ENCODE peak calls at places on chromosome 17, in six cellular contexts. B, Q, S, T, G and I are unnamed samples. For H3K4me1 and H3K9me3, the result is how much of the 10 kb centered on the place peaks cover.

GRCh38 chr17:81294512-81295030 is 536 bp downstream of the SLC38A10 start:
- DNase-seq in B (peak), Q (peak), S (peak), T (peak), G (peak), I (no peak)

GRCh38 chr17:48597775-48598631 is 4.4 kb upstream of the HOXB5 start:
- DNase-seq in B (no peak), Q (no peak), S (no peak), T (peak), G (no peak), I (no peak)

GRCh38 chr17:52536466-52536865 is 378.0 kb upstream of the CA10 start:
- DNase-seq in B (no peak), Q (no peak), S (no peak), T (no peak), G (no peak), I (no peak)

GRCh38 chr17:7445011-7445927 is at the start of gene CHRNB1:
- DNase-seq in B (peak), Q (peak), S (peak), T (peak), G (peak), I (no peak)

GRCh38 chr17:56737741-56738161 is 96.0 kb downstream of the C17orf67 start:
- DNase-seq in B (no peak), Q (no peak), S (no peak), T (no peak), G (no peak), I (no peak)

GRCh38 chr17:31690118-31690517 is 168.9 kb downstream of the COPRS start:
- DNase-seq in B (no peak), Q (no peak), S (no peak), T (no peak), G (no peak), I (no peak)

GRCh38 chr17:72126575-72127486 is 6.0 kb downstream of the SOX9 start:
- DNase-seq in B (no peak), Q (no peak), S (peak), T (no peak), G (no peak), I (no peak)

GRCh38 chr17:42937712-42938596 is 26.3 kb downstream of the AARSD1 start:
- DNase-seq in B (no peak), Q (peak), S (peak), T (no peak), G (no peak), I (no peak)

GRCh38 chr17:77307479-77308198 is 166.9 kb downstream of the SEC14L1 start:
- DNase-seq in B (no peak), Q (no peak), S (no peak), T (no peak), G (no peak), I (no peak)

GRCh38 chr17:32875904-32876413 is 965 bp downstream of the MYO1D start:
- DNase-seq in B (no peak), Q (no peak), S (no peak), T (no peak), G (no peak), I (no peak)

DNA sequence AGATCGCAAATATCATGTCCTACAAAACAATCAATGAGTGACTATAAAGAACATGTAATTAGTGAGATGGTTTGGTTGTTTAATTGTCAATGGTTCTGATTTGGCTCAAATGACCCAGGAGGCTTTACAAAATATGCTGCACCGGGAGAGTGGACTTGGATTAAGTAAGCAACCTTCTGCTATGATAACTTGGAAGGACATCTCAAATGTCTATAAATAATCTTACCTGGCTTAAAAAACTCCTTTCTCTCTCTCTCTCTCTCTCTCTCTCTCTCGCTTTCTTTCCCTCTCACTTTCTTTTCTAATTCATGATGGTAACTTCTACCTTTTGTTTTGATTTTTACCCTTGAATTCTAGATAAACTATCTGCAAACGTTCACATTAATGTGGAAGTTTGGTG is 14.2 kb downstream of the KCNJ2 start:
- DNase-seq in B (no peak), Q (no peak), S (no peak), T (no peak), G (no peak), I (no peak)
- H3K4me1 ChIP-seq in B (under half), Q (under half), S (under half), T (under half), G (under half), I (under half)

GRCh38 chr17:63285566-63285965 is 160.5 kb downstream of the CYB561 start:
- DNase-seq in B (no peak), Q (no peak), S (no peak), T (no peak), G (no peak), I (no peak)

GRCh38 chr17:63282455-63282854 is 163.7 kb downstream of the CYB561 start:
- DNase-seq in B (no peak), Q (no peak), S (no peak), T (no peak), G (no peak), I (no peak)

GRCh38 chr17:63289931-63290330 is 156.2 kb downstream of the CYB561 start:
- DNase-seq in B (no peak), Q (no peak), S (no peak), T (no peak), G (no peak), I (no peak)

GRCh38 chr17:63290784-63291183 is 155.3 kb downstream of the CYB561 start:
- DNase-seq in B (no peak), Q (no peak), S (no peak), T (no peak), G (no peak), I (no peak)

GRCh38 chr17:63286254-63286653 is 159.9 kb downstream of the CYB561 start:
- DNase-seq in B (no peak), Q (no peak), S (no peak), T (no peak), G (no peak), I (no peak)
- H3K9me3 ChIP-seq in B (under half), Q (under half), S (under half), T (under half), G (under half), I (under half)

DNA sequence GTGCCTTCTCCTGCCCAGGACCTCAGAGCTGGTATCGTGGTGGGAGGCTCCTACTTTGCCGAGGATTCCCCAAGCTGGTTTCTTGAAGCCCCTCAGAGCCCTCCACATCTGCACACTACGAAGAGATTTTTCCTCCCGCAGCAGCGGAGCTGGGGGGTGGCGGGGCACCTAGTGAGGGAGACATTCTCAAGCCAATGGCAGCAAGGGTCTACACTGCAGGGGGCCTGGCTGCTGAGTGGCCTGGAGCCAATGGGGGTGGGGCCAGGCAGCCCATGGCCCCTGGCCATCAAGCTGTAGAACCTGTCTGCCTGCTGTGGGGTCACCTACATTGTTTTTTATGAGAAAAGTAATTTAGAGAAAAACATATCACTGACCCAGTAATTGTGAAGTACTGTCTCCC is 5.0 kb downstream of the SLC26A11 start:
- DNase-seq in B (no peak), Q (no peak), S (no peak), T (no peak), G (no peak), I (no peak)
- H3K4me1 ChIP-seq in B (under half), Q (under half), S (under half), T (under half), G (under half), I (under half)

GRCh38 chr17:75634376-75634740 is 1.1 kb downstream of the SMIM5 start:
- DNase-seq in B (no peak), Q (no peak), S (no peak), T (peak), G (no peak), I (no peak)
- H3K9me3 ChIP-seq in B (under half), Q (under half), S (under half), T (under half), G (under half), I (under half)

DNA sequence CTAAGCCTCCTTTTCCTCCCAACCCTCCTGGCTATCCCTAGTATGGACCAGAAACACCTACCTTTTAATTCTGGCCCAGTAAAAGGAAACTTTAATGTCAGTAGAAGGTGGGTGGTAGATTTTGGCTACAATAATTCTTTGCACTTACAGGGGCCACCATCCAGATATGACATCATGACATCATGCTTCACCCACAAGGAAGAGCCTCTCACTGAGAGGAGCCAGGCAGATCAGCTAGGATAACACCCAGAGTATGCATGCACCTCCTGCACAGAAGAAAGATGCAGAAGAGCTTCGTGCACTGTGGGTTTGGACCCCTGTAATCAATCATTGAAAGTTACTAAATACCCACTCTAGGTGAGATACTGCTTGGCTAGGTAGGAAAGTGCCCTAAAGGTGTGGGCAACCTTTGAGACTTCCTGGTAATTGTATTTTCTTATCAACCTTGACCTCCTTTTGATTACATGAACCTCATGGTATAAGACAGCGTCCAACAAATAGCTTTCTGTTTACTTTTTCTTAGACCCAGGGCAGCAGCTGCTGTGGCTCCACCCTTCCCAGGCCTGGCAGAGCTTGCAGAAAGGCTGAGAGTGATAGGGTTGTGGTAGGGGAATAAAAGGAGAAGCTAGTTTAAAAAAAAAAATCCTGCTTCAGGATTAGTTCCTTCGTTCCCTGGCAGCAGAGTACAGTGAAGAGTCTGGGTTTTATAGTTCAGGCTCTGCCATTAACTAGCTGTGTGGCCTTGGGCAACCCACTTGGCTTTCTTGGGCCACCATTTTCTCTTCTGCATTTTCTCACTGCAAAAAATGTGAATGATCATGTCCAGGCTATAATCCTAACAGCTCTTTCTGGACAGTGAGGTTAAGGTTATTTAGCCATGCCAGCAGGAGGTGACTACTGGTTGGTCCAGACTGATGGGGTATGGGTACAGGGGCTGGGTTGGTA is 6.2 kb downstream of the MAP3K14 start:
- DNase-seq in B (no peak), Q (no peak), S (no peak), T (peak), G (no peak), I (no peak)
- H3K4me1 ChIP-seq in B (half or more), Q (half or more), S (half or more), T (half or more), G (half or more), I (half or more)

GRCh38 chr17:75596320-75597087 is 8.9 kb downstream of the MYO15B start:
- DNase-seq in B (no peak), Q (no peak), S (no peak), T (no peak), G (no peak), I (no peak)
- H3K9me3 ChIP-seq in B (under half), Q (under half), S (under half), T (under half), G (under half), I (under half)

DNA sequence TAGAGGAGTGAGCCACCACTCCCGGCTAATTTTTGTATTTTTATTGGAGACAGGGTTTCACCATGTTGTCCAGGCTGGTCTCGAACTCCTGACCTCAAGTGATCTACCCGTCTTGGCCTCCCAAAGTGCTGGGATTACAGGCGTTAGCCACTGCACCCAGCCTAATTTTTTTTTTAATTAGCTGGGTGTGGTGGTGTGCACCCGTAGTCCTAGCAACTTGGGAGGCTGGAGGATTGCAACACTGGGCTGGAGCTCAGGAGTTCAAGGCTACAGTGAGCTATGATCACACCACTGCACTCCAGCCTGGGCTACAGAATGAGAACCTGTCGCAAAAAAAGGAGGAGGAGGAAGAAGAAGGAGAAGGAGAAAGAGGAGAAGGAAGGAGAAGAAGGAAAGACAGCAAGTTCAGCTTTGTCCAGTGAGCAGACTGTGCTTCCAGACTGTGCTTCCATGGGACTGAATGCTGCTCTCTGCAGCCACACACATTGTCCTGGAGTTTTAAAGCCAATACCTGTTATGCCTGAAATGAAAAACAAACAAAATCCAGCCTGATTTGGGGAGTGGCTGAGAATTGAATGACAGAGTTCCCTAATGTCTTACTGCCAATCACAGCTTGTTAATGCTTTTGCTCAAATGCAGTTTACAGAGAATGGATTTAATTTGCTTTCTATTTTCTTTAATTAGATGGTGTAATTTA is 2.8 kb upstream of the TNFRSF13B start:
- DNase-seq in B (no peak), Q (no peak), S (no peak), T (no peak), G (no peak), I (no peak)
- H3K4me1 ChIP-seq in B (under half), Q (under half), S (under half), T (under half), G (under half), I (under half)

GRCh38 chr17:66789093-66789492 is 45.8 kb upstream of the CACNG5 start:
- DNase-seq in B (no peak), Q (no peak), S (no peak), T (no peak), G (no peak), I (no peak)
- H3K9me3 ChIP-seq in B (under half), Q (under half), S (under half), T (under half), G (under half), I (under half)

GRCh38 chr17:57889892-57890856 is 40.3 kb upstream of the MRPS23 start:
- DNase-seq in B (peak), Q (no peak), S (peak), T (peak), G (no peak), I (no peak)

GRCh38 chr17:57894848-57895247 is 45.0 kb upstream of the MRPS23 start:
- DNase-seq in B (no peak), Q (no peak), S (no peak), T (no peak), G (no peak), I (no peak)

GRCh38 chr17:57892820-57893595 is 43.2 kb upstream of the MRPS23 start:
- DNase-seq in B (peak), Q (no peak), S (peak), T (peak), G (no peak), I (no peak)

GRCh38 chr17:57890857-57891232 is 41.0 kb upstream of the MRPS23 start:
- DNase-seq in B (no peak), Q (no peak), S (no peak), T (no peak), G (no peak), I (no peak)

DNA sequence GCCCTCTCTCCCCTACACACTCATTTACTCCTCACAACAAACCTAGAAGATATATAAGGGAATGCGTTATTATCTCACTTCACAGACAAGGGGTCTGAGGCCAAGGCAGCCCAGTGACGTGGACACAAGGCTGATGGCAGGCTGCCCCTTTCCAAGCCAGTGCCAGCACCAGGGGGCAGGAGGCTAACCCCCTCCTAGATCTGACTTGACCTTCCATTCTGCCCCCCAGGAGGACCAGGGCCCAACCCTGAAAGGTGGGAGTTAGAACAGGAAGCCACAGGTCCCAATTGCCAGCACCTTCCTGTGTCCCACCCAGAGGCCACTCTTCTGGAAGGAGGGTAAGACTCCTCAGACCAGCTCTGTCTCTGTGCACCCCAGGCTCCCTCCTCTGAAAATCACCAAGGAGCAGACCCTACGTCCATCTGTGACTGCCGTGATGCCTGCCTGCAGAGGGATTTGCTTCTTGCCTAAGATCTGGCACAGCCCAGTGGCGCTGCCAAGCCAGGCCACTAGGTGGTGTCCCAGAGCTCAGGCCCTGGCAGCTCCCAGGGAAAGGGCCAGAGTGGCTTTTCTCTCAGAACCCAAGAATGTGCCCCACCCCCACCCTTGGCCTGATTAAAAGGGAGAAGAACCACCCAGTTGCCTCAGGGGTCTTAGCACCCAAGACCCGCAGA is 42.4 kb upstream of the MRPS23 start:
- DNase-seq in B (peak), Q (peak), S (peak), T (peak), G (peak), I (peak)
- H3K4me1 ChIP-seq in B (half or more), Q (under half), S (half or more), T (half or more), G (under half), I (under half)

GRCh38 chr17:70332356-70332755 is 163.0 kb downstream of the KCNJ2 start:
- DNase-seq in B (no peak), Q (no peak), S (no peak), T (no peak), G (no peak), I (no peak)
- H3K9me3 ChIP-seq in B (under half), Q (under half), S (under half), T (under half), G (under half), I (under half)